ENCODE peak calls at places on chromosome X, in seven cellular contexts. One of them, this sample, is unnamed.

GRCh38 chrX:69119122-69119521 is 46.1 kb downstream of the PJA1 start:
- DNase-seq in GM23338: peak
- DNase-seq in HCT116: no peak
- DNase-seq in GM23248: no peak
- DNase-seq in MM.1S: no peak
- DNase-seq in OCI-LY7: no peak
- DNase-seq in SK-N-SH: no peak
- DNase-seq in this sample: no peak

GRCh38 chrX:149647505-149647904 is 15.9 kb upstream of the TMEM185A start:
- DNase-seq in SK-N-SH: no peak
- DNase-seq in OCI-LY7: no peak
- DNase-seq in HCT116: no peak
- DNase-seq in GM23248: no peak
- DNase-seq in GM23338: no peak
- DNase-seq in MM.1S: no peak
- DNase-seq in this sample: no peak

GRCh38 chrX:51759055-51759454 is 15.8 kb downstream of the GSPT2 start:
- DNase-seq in MM.1S: no peak
- DNase-seq in GM23248: no peak
- DNase-seq in SK-N-SH: peak
- DNase-seq in OCI-LY7: no peak
- DNase-seq in GM23338: peak
- DNase-seq in HCT116: no peak
- DNase-seq in this sample: no peak

GRCh38 chrX:22163306-22163705 is 109.4 kb upstream of the CBLL2 start:
- DNase-seq in MM.1S: no peak
- DNase-seq in HCT116: no peak
- DNase-seq in GM23248: no peak
- DNase-seq in OCI-LY7: no peak
- DNase-seq in SK-N-SH: no peak
- DNase-seq in GM23338: no peak
- DNase-seq in this sample: no peak

GRCh38 chrX:44020693-44021092 is 47.5 kb upstream of the NDP start:
- DNase-seq in GM23338: no peak
- DNase-seq in GM23248: peak
- DNase-seq in OCI-LY7: no peak
- DNase-seq in MM.1S: no peak
- DNase-seq in HCT116: no peak
- DNase-seq in SK-N-SH: no peak
- DNase-seq in this sample: no peak

GRCh38 chrX:7068939-7069367 is 78.6 kb upstream of the STS start:
- DNase-seq in GM23248: peak
- DNase-seq in MM.1S: no peak
- DNase-seq in OCI-LY7: peak
- DNase-seq in HCT116: no peak
- DNase-seq in SK-N-SH: peak
- DNase-seq in GM23338: peak
- DNase-seq in this sample: no peak

GRCh38 chrX:49860867-49861535 is 18.3 kb upstream of the USP27X start:
- DNase-seq in OCI-LY7: no peak
- DNase-seq in HCT116: no peak
- DNase-seq in GM23338: no peak
- DNase-seq in SK-N-SH: no peak
- DNase-seq in MM.1S: no peak
- DNase-seq in GM23248: no peak
- DNase-seq in this sample: no peak

GRCh38 chrX:118226060-118226428 is 109.4 kb upstream of the KLHL13 start:
- DNase-seq in OCI-LY7: peak
- DNase-seq in HCT116: no peak
- DNase-seq in GM23338: peak
- DNase-seq in SK-N-SH: peak
- DNase-seq in GM23248: peak
- DNase-seq in MM.1S: peak
- DNase-seq in this sample: peak

GRCh38 chrX:53714580-53715335 is 28.2 kb upstream of the HUWE1 start:
- DNase-seq in OCI-LY7: peak
- DNase-seq in SK-N-SH: no peak
- DNase-seq in MM.1S: no peak
- DNase-seq in HCT116: peak
- DNase-seq in GM23248: peak
- DNase-seq in GM23338: peak
- DNase-seq in this sample: peak

GRCh38 chrX:138765061-138765460 is 53.5 kb upstream of the FGF13 start:
- DNase-seq in HCT116: no peak
- DNase-seq in MM.1S: no peak
- DNase-seq in OCI-LY7: no peak
- DNase-seq in SK-N-SH: no peak
- DNase-seq in GM23338: no peak
- DNase-seq in GM23248: peak
- DNase-seq in this sample: peak

GRCh38 chrX:115234220-115234557 is 293 bp upstream of the LRCH2 start:
- DNase-seq in SK-N-SH: no peak
- DNase-seq in GM23248: no peak
- DNase-seq in MM.1S: no peak
- DNase-seq in HCT116: no peak
- DNase-seq in GM23338: no peak
- DNase-seq in OCI-LY7: no peak
- DNase-seq in this sample: no peak

GRCh38 chrX:106921637-106922036 is 1.4 kb downstream of the CLDN2 start:
- DNase-seq in HCT116: no peak
- DNase-seq in GM23248: no peak
- DNase-seq in MM.1S: no peak
- DNase-seq in OCI-LY7: no peak
- DNase-seq in GM23338: no peak
- DNase-seq in SK-N-SH: no peak
- DNase-seq in this sample: no peak

GRCh38 chrX:154594491-154594890 is 9.6 kb downstream of the CTAG1A start:
- DNase-seq in OCI-LY7: no peak
- DNase-seq in GM23248: no peak
- DNase-seq in MM.1S: no peak
- DNase-seq in GM23338: no peak
- DNase-seq in SK-N-SH: no peak
- DNase-seq in HCT116: no peak
- DNase-seq in this sample: no peak

GRCh38 chrX:154596290-154596929 is 11.5 kb downstream of the CTAG1A start:
- DNase-seq in GM23248: peak
- DNase-seq in HCT116: no peak
- DNase-seq in OCI-LY7: no peak
- DNase-seq in MM.1S: no peak
- DNase-seq in SK-N-SH: no peak
- DNase-seq in GM23338: peak
- DNase-seq in this sample: peak

GRCh38 chrX:154595559-154595958 is 10.6 kb downstream of the CTAG1A start:
- DNase-seq in HCT116: no peak
- DNase-seq in MM.1S: no peak
- DNase-seq in GM23248: no peak
- DNase-seq in GM23338: no peak
- DNase-seq in OCI-LY7: no peak
- DNase-seq in SK-N-SH: no peak
- DNase-seq in this sample: peak

GRCh38 chrX:154592505-154592904 is 7.6 kb downstream of the CTAG1A start:
- DNase-seq in GM23248: no peak
- DNase-seq in SK-N-SH: no peak
- DNase-seq in GM23338: no peak
- DNase-seq in OCI-LY7: no peak
- DNase-seq in MM.1S: no peak
- DNase-seq in HCT116: no peak
- DNase-seq in this sample: no peak

DNA sequence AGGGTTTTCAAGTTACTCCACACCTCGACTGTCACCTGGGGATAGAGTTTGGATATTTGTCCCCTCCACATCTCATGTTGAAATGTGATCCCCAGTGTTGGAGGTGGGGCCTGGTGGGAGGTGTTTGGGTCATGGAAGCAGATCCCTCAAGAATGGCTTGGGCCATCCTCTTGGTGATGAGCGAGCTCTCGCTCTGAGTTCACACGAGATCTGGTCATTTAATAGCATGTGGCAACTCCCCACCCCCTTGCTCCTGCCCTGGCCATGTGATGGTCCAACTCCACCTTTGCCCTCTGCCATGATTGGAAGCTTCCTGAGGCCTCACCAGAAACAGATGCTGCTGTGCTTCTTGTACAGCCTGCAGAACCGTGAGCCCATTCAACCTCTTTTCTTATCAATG is 8.3 kb downstream of the CTAG1A start:
- DNase-seq in SK-N-SH: no peak
- DNase-seq in GM23248: no peak
- DNase-seq in HCT116: no peak
- DNase-seq in MM.1S: no peak
- DNase-seq in GM23338: no peak
- DNase-seq in OCI-LY7: no peak
- DNase-seq in this sample: no peak
- TF ChIP-seq EZH2phosphoT487 in SK-N-SH: no peak
- TF ChIP-seq EZH2phosphoT487 in GM23248: no peak
- TF ChIP-seq EZH2phosphoT487 in HCT116: no peak
- TF ChIP-seq EZH2phosphoT487 in MM.1S: no peak
- TF ChIP-seq EZH2phosphoT487 in GM23338: no peak
- TF ChIP-seq EZH2phosphoT487 in OCI-LY7: no peak
- TF ChIP-seq EZH2phosphoT487 in this sample: no peak

GRCh38 chrX:12958461-12958860 is 16.4 kb upstream of the TMSB4X start:
- DNase-seq in MM.1S: no peak
- DNase-seq in OCI-LY7: peak
- DNase-seq in GM23248: no peak
- DNase-seq in HCT116: no peak
- DNase-seq in GM23338: no peak
- DNase-seq in SK-N-SH: no peak
- DNase-seq in this sample: no peak
- H3K4me2 ChIP-seq in MM.1S: no peak
- H3K4me2 ChIP-seq in OCI-LY7: peak
- H3K4me2 ChIP-seq in GM23248: no peak
- H3K4me2 ChIP-seq in HCT116: no peak
- H3K4me2 ChIP-seq in GM23338: no peak
- H3K4me2 ChIP-seq in SK-N-SH: no peak
- H3K4me2 ChIP-seq in this sample: no peak

DNA sequence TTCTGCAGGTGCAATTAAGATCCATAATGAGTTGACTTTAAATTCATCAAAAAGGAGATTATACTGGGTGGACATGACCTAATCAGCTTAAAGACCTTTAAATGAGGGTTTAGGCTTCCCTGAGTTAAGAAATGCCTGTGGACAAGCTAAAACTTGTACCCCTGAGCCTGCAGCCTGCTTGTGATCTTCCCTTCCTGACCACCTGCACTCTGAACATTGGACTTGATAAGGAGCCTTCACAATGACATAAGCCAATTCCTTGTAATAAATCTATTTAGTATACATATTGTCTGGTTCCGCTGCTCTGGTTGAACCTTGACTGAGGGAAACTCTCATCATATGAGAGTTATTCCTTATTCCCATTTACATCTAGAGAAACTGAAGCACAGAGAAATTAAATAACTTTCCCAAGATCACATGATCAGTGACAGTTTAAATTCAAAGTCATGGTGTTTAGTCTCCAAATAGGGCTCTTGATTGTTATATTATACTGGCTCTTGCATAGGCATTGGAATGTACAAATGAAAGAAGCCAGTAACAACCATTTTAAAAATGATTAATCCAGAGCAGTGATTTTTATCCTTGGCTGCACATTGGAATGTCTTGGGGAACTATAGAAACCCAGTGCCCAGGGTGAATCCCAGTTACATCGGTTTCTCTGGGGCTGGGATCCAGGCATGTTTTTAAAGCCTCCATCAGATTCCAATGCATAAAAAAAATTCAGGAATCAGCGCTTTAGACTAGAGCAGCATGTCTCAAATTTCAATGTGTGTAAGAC is 136.1 kb downstream of the MSL3 start:
- DNase-seq in GM23338: no peak
- DNase-seq in MM.1S: no peak
- DNase-seq in HCT116: no peak
- DNase-seq in GM23248: no peak
- DNase-seq in OCI-LY7: no peak
- DNase-seq in SK-N-SH: no peak
- DNase-seq in this sample: no peak
- TF ChIP-seq EZH2phosphoT487 in GM23338: no peak
- TF ChIP-seq EZH2phosphoT487 in MM.1S: no peak
- TF ChIP-seq EZH2phosphoT487 in HCT116: no peak
- TF ChIP-seq EZH2phosphoT487 in GM23248: no peak
- TF ChIP-seq EZH2phosphoT487 in OCI-LY7: no peak
- TF ChIP-seq EZH2phosphoT487 in SK-N-SH: no peak
- TF ChIP-seq EZH2phosphoT487 in this sample: no peak

GRCh38 chrX:112081781-112082482 is 644 bp downstream of the TRPC5 start:
- DNase-seq in GM23248: no peak
- DNase-seq in HCT116: no peak
- DNase-seq in GM23338: peak
- DNase-seq in OCI-LY7: no peak
- DNase-seq in SK-N-SH: peak
- DNase-seq in MM.1S: no peak
- DNase-seq in this sample: no peak
- H3K4me2 ChIP-seq in GM23248: no peak
- H3K4me2 ChIP-seq in HCT116: no peak
- H3K4me2 ChIP-seq in GM23338: peak
- H3K4me2 ChIP-seq in OCI-LY7: no peak
- H3K4me2 ChIP-seq in SK-N-SH: no peak
- H3K4me2 ChIP-seq in MM.1S: no peak
- H3K4me2 ChIP-seq in this sample: no peak

GRCh38 chrX:103919336-103919682 is 43.1 kb upstream of the TMSB15B start:
- DNase-seq in HCT116: no peak
- DNase-seq in SK-N-SH: no peak
- DNase-seq in GM23338: no peak
- DNase-seq in OCI-LY7: peak
- DNase-seq in GM23248: peak
- DNase-seq in MM.1S: peak
- DNase-seq in this sample: peak
- TF ChIP-seq EZH2phosphoT487 in HCT116: no peak
- TF ChIP-seq EZH2phosphoT487 in SK-N-SH: no peak
- TF ChIP-seq EZH2phosphoT487 in GM23338: no peak
- TF ChIP-seq EZH2phosphoT487 in OCI-LY7: no peak
- TF ChIP-seq EZH2phosphoT487 in GM23248: no peak
- TF ChIP-seq EZH2phosphoT487 in MM.1S: no peak
- TF ChIP-seq EZH2phosphoT487 in this sample: no peak

DNA sequence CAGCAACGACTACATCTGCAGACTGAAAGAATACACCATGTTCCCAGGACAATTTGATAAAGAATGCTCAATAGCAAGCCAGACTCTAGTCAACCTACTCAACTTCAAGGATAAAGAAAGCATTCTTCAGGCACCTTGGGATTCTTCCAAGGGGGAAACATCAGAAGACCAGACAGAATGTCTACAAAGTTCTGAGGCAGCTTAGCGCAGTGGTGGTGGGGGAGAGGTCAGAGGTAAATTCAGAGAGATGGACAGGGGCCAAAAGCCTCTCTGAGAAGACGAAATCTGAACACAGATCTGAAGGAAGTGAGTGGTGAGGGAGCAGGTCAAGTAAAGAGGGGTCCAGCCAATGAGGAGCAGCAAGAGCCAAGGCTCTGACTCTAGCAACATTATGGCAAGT is 27.6 kb upstream of the IRAK1 start:
- DNase-seq in GM23338: no peak
- DNase-seq in HCT116: no peak
- DNase-seq in SK-N-SH: no peak
- DNase-seq in OCI-LY7: no peak
- DNase-seq in GM23248: no peak
- DNase-seq in MM.1S: no peak
- DNase-seq in this sample: no peak
- H3K4me2 ChIP-seq in GM23338: no peak
- H3K4me2 ChIP-seq in HCT116: no peak
- H3K4me2 ChIP-seq in SK-N-SH: peak
- H3K4me2 ChIP-seq in OCI-LY7: no peak
- H3K4me2 ChIP-seq in GM23248: peak
- H3K4me2 ChIP-seq in MM.1S: no peak
- H3K4me2 ChIP-seq in this sample: no peak

GRCh38 chrX:78945186-78945912 is at the start of gene P2RY10:
- DNase-seq in GM23248: no peak
- DNase-seq in OCI-LY7: peak
- DNase-seq in SK-N-SH: no peak
- DNase-seq in HCT116: no peak
- DNase-seq in MM.1S: peak
- DNase-seq in GM23338: no peak
- DNase-seq in this sample: no peak
- TF ChIP-seq EZH2phosphoT487 in GM23248: no peak
- TF ChIP-seq EZH2phosphoT487 in OCI-LY7: no peak
- TF ChIP-seq EZH2phosphoT487 in SK-N-SH: no peak
- TF ChIP-seq EZH2phosphoT487 in HCT116: no peak
- TF ChIP-seq EZH2phosphoT487 in MM.1S: no peak
- TF ChIP-seq EZH2phosphoT487 in GM23338: no peak
- TF ChIP-seq EZH2phosphoT487 in this sample: no peak

This sample was measured in PC-3.